ENCODE peak calls at places on chromosome 9, in ten cellular contexts. E is foreskin fibroblast, L is left ventricle myocardium inferior, J is heart left ventricle, B is Caco-2, T is neural progenitor cell, P is choroid plexus epithelial cell, Q is gastrocnemius medialis, Z is GM12865, G is GM10248. V is an unnamed sample.

GRCh38 chr9:98380065-98380681 is 124.7 kb upstream of the TBC1D2 start:
- DNase-seq in E (peak), L (no peak), J (no peak), B (peak), T (peak), P (peak), Q (no peak), Z (peak), G (peak), V (no peak)

GRCh38 chr9:36936498-36936831 is 97.6 kb downstream of the PAX5 start:
- DNase-seq in E (no peak), L (no peak), J (no peak), B (no peak), T (no peak), P (no peak), Q (no peak), Z (no peak), G (no peak), V (no peak)

GRCh38 chr9:8869812-8870211 is 1070.2 kb upstream of the DMAC1 start:
- DNase-seq in E (no peak), L (no peak), J (no peak), B (no peak), T (no peak), P (no peak), Q (no peak), Z (no peak), G (no peak), V (no peak)

GRCh38 chr9:36149197-36149596 is 12.7 kb downstream of the GLIPR2 start:
- DNase-seq in E (peak), L (no peak), J (no peak), B (no peak), T (no peak), P (peak), Q (no peak), Z (no peak), G (no peak), V (no peak)

GRCh38 chr9:85425153-85425611 is 316.6 kb downstream of the AGTPBP1 start:
- DNase-seq in E (peak), L (peak), J (no peak), B (peak), T (peak), P (peak), Q (no peak), Z (peak), G (peak), V (peak)

GRCh38 chr9:4540425-4540824 is 50.2 kb downstream of the SLC1A1 start:
- DNase-seq in E (no peak), L (no peak), J (no peak), B (no peak), T (no peak), P (no peak), Q (no peak), Z (no peak), G (no peak), V (no peak)

GRCh38 chr9:6444108-6444507 is 31.1 kb downstream of the UHRF2 start:
- DNase-seq in E (no peak), L (no peak), J (no peak), B (no peak), T (no peak), P (no peak), Q (no peak), Z (no peak), G (no peak), V (no peak)

GRCh38 chr9:14415947-14416346 is 102.0 kb upstream of the NFIB start:
- DNase-seq in E (peak), L (no peak), J (no peak), B (no peak), T (no peak), P (peak), Q (no peak), Z (no peak), G (no peak), V (no peak)

GRCh38 chr9:112012026-112012902 is 115.7 kb downstream of the UGCG start:
- DNase-seq in E (peak), L (peak), J (no peak), B (peak), T (no peak), P (peak), Q (peak), Z (peak), G (peak), V (no peak)

GRCh38 chr9:15509931-15510788 is 610 bp downstream of the PSIP1 start:
- DNase-seq in E (peak), L (peak), J (peak), B (peak), T (peak), P (peak), Q (peak), Z (peak), G (peak), V (no peak)

GRCh38 chr9:116959775-116960174 is 272.7 kb downstream of the TRIM32 start:
- DNase-seq in E (peak), L (no peak), J (no peak), B (peak), T (peak), P (no peak), Q (no peak), Z (no peak), G (no peak), V (no peak)

GRCh38 chr9:77725051-77725702 is 77.1 kb upstream of the GNA14 start:
- DNase-seq in E (no peak), L (no peak), J (no peak), B (no peak), T (no peak), P (peak), Q (no peak), Z (no peak), G (no peak), V (no peak)

GRCh38 chr9:100099722-100100042 is 639 bp downstream of the INVS start:
- DNase-seq in E (no peak), L (no peak), J (no peak), B (peak), T (peak), P (no peak), Q (no peak), Z (peak), G (peak), V (no peak)

GRCh38 chr9:26744362-26744965 is 148.1 kb downstream of the CAAP1 start:
- DNase-seq in E (peak), L (no peak), J (no peak), B (no peak), T (peak), P (peak), Q (no peak), Z (peak), G (peak), V (no peak)

GRCh38 chr9:8719833-8720486 is 920.4 kb upstream of the DMAC1 start:
- DNase-seq in E (no peak), L (no peak), J (no peak), B (no peak), T (no peak), P (no peak), Q (no peak), Z (no peak), G (no peak), V (no peak)

GRCh38 chr9:34508463-34508862 is 14.3 kb downstream of the ENHO start:
- DNase-seq in E (no peak), L (no peak), J (no peak), B (no peak), T (no peak), P (no peak), Q (no peak), Z (no peak), G (no peak), V (no peak)

GRCh38 chr9:16611969-16612368 is 258.5 kb downstream of the BNC2 start:
- DNase-seq in E (peak), L (no peak), J (no peak), B (no peak), T (no peak), P (peak), Q (no peak), Z (no peak), G (no peak), V (no peak)

GRCh38 chr9:9061599-9061998 is 1262.0 kb upstream of the DMAC1 start:
- DNase-seq in E (no peak), L (no peak), J (no peak), B (no peak), T (no peak), P (no peak), Q (no peak), Z (no peak), G (no peak), V (no peak)

GRCh38 chr9:6941527-6941926 is 183.8 kb downstream of the KDM4C start:
- DNase-seq in E (no peak), L (no peak), J (no peak), B (no peak), T (no peak), P (no peak), Q (no peak), Z (no peak), G (no peak), V (no peak)

GRCh38 chr9:112867275-112867991 is 23.2 kb downstream of the SLC46A2 start:
- DNase-seq in E (peak), L (no peak), J (no peak), B (peak), T (peak), P (peak), Q (no peak), Z (peak), G (peak), V (no peak)

GRCh38 chr9:83469722-83470121 is 68.5 kb downstream of the FRMD3 start:
- DNase-seq in E (no peak), L (peak), J (no peak), B (no peak), T (no peak), P (no peak), Q (no peak), Z (no peak), G (no peak), V (no peak)

GRCh38 chr9:3285365-3286161 is 240.2 kb downstream of the RFX3 start:
- DNase-seq in E (no peak), L (no peak), J (no peak), B (no peak), T (no peak), P (peak), Q (no peak), Z (no peak), G (no peak), V (no peak)

GRCh38 chr9:121286973-121287721 is 19.2 kb downstream of the GSN start:
- DNase-seq in E (peak), L (peak), J (peak), B (peak), T (peak), P (peak), Q (peak), Z (no peak), G (no peak), V (no peak)

GRCh38 chr9:131723632-131724031 is 16.2 kb downstream of the RAPGEF1 start:
- DNase-seq in E (no peak), L (no peak), J (no peak), B (no peak), T (no peak), P (no peak), Q (no peak), Z (no peak), G (no peak), V (no peak)

GRCh38 chr9:5518061-5518936 is 8.0 kb downstream of the PDCD1LG2 start:
- DNase-seq in E (peak), L (no peak), J (no peak), B (no peak), T (no peak), P (no peak), Q (peak), Z (peak), G (peak), V (no peak)

GRCh38 chr9:110731437-110732028 is 62.9 kb downstream of the MUSK start:
- DNase-seq in E (peak), L (no peak), J (no peak), B (no peak), T (peak), P (no peak), Q (no peak), Z (no peak), G (no peak), V (no peak)

GRCh38 chr9:130663258-130664171 is 879 bp upstream of the PRDM12 start:
- DNase-seq in E (peak), L (no peak), J (no peak), B (no peak), T (peak), P (peak), Q (no peak), Z (no peak), G (no peak), V (no peak)

GRCh38 chr9:116661037-116661954 is 25.8 kb upstream of the TRIM32 start:
- DNase-seq in E (peak), L (no peak), J (no peak), B (peak), T (peak), P (peak), Q (peak), Z (peak), G (peak), V (no peak)

GRCh38 chr9:35845824-35846771 is 17.1 kb downstream of the TMEM8B start:
- DNase-seq in E (no peak), L (no peak), J (no peak), B (no peak), T (peak), P (no peak), Q (no peak), Z (no peak), G (no peak), V (no peak)

GRCh38 chr9:74666625-74667316 is 169.6 kb downstream of the RORB start:
- DNase-seq in E (peak), L (no peak), J (no peak), B (no peak), T (no peak), P (peak), Q (no peak), Z (no peak), G (no peak), V (no peak)

GRCh38 chr9:92971776-92972175 is 24.5 kb downstream of the FGD3 start:
- DNase-seq in E (no peak), L (no peak), J (no peak), B (no peak), T (no peak), P (no peak), Q (no peak), Z (no peak), G (no peak), V (no peak)

GRCh38 chr9:128056086-128056485 is 11.0 kb downstream of the NAIF1 start:
- DNase-seq in E (no peak), L (no peak), J (no peak), B (no peak), T (no peak), P (no peak), Q (peak), Z (no peak), G (no peak), V (no peak)

GRCh38 chr9:130073373-130073772 is 19.7 kb downstream of the GPR107 start:
- DNase-seq in E (peak), L (no peak), J (no peak), B (peak), T (no peak), P (peak), Q (no peak), Z (peak), G (no peak), V (no peak)

GRCh38 chr9:13665418-13666066 is 386.1 kb upstream of the MPDZ start:
- DNase-seq in E (peak), L (no peak), J (no peak), B (no peak), T (no peak), P (peak), Q (no peak), Z (peak), G (no peak), V (no peak)

GRCh38 chr9:36866840-36867239 is 167.2 kb downstream of the PAX5 start:
- DNase-seq in E (no peak), L (no peak), J (no peak), B (no peak), T (no peak), P (no peak), Q (no peak), Z (no peak), G (no peak), V (no peak)

GRCh38 chr9:99818439-99818992 is 3.2 kb upstream of the NR4A3 start:
- DNase-seq in E (no peak), L (no peak), J (no peak), B (no peak), T (peak), P (no peak), Q (no peak), Z (peak), G (no peak), V (no peak)

GRCh38 chr9:115220339-115221009 is 102.5 kb upstream of the TNC start:
- DNase-seq in E (peak), L (no peak), J (no peak), B (peak), T (peak), P (peak), Q (no peak), Z (no peak), G (no peak), V (no peak)

GRCh38 chr9:115225459-115226116 is 107.6 kb upstream of the TNC start:
- DNase-seq in E (no peak), L (no peak), J (no peak), B (no peak), T (no peak), P (no peak), Q (no peak), Z (no peak), G (no peak), V (no peak)

GRCh38 chr9:115231116-115231515 is 113.2 kb upstream of the TNC start:
- DNase-seq in E (no peak), L (no peak), J (no peak), B (no peak), T (no peak), P (no peak), Q (no peak), Z (no peak), G (no peak), V (no peak)

GRCh38 chr9:115229496-115229895 is 111.5 kb upstream of the TNC start:
- DNase-seq in E (peak), L (no peak), J (no peak), B (no peak), T (no peak), P (peak), Q (no peak), Z (no peak), G (no peak), V (no peak)

GRCh38 chr9:115226152-115226551 is 108.2 kb upstream of the TNC start:
- DNase-seq in E (no peak), L (no peak), J (no peak), B (no peak), T (no peak), P (no peak), Q (no peak), Z (no peak), G (no peak), V (no peak)
- TF ChIP-seq CTCF in E (no peak), L (no peak), J (no peak), B (peak), T (peak), P (no peak), Q (no peak), Z (no peak), G (no peak), V (no peak)

GRCh38 chr9:135035781-135036760 is 51.4 kb upstream of the OLFM1 start:
- DNase-seq in E (no peak), L (no peak), J (no peak), B (no peak), T (no peak), P (no peak), Q (no peak), Z (no peak), G (no peak), V (no peak)
- TF ChIP-seq CTCF in E (no peak), L (no peak), J (no peak), B (no peak), T (no peak), P (no peak), Q (no peak), Z (no peak), G (no peak), V (no peak)

GRCh38 chr9:96449522-96449843 is 486 bp upstream of the HABP4 start:
- DNase-seq in E (no peak), L (no peak), J (no peak), B (no peak), T (peak), P (no peak), Q (no peak), Z (no peak), G (no peak), V (no peak)

GRCh38 chr9:96449844-96450612 is at the start of gene HABP4:
- DNase-seq in E (peak), L (peak), J (peak), B (peak), T (peak), P (peak), Q (peak), Z (peak), G (peak), V (peak)

GRCh38 chr9:96457266-96457665 is 7.3 kb downstream of the HABP4 start:
- DNase-seq in E (no peak), L (no peak), J (no peak), B (no peak), T (no peak), P (peak), Q (no peak), Z (no peak), G (no peak), V (no peak)

GRCh38 chr9:96450613-96451544 is 910 bp downstream of the HABP4 start:
- DNase-seq in E (peak), L (peak), J (peak), B (peak), T (peak), P (peak), Q (peak), Z (peak), G (peak), V (no peak)

GRCh38 chr9:96453625-96454024 is 3.7 kb downstream of the HABP4 start:
- DNase-seq in E (peak), L (no peak), J (no peak), B (peak), T (peak), P (peak), Q (no peak), Z (peak), G (no peak), V (no peak)
- TF ChIP-seq CTCF in E (peak), L (peak), J (peak), B (peak), T (peak), P (peak), Q (peak), Z (peak), G (peak), V (no peak)

DNA sequence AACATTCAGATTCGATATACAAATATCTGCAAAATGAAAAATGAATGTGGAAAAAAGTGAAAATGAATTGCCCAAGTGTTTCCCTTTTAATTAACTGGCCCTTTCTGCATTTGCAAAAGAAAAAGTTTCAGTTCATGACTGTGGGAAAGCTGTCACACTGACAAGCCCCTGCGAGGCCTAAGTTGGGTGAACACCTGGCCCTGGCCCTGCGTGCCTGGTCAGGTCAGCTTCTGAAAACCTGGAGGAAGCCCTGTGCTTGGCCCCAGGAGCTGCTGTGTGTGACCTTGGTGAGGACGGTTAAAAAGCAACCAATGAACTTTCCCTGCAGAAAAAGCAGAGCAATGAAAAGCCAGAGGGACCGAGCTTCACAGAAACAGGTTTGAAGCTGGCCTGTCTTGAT is 41.0 kb upstream of the SHC3 start:
- DNase-seq in E (no peak), L (no peak), J (no peak), B (no peak), T (no peak), P (no peak), Q (no peak), Z (peak), G (no peak), V (no peak)
- TF ChIP-seq CTCF in E (no peak), L (no peak), J (no peak), B (no peak), T (no peak), P (no peak), Q (no peak), Z (no peak), G (no peak), V (no peak)

GRCh38 chr9:96061293-96061987 is 185.9 kb downstream of the ERCC6L2 start:
- DNase-seq in E (peak), L (peak), J (no peak), B (peak), T (peak), P (peak), Q (no peak), Z (peak), G (peak), V (peak)
- TF ChIP-seq CTCF in E (peak), L (peak), J (peak), B (peak), T (peak), P (peak), Q (no peak), Z (peak), G (peak), V (peak)

GRCh38 chr9:136343121-136343883 is 16.0 kb downstream of the GPSM1 start:
- DNase-seq in E (no peak), L (peak), J (no peak), B (no peak), T (no peak), P (no peak), Q (no peak), Z (no peak), G (no peak), V (no peak)

GRCh38 chr9:136341769-136342168 is 14.4 kb downstream of the GPSM1 start:
- DNase-seq in E (peak), L (no peak), J (no peak), B (no peak), T (no peak), P (no peak), Q (no peak), Z (no peak), G (no peak), V (no peak)

GRCh38 chr9:136343884-136344269 is 16.5 kb downstream of the GPSM1 start:
- DNase-seq in E (no peak), L (no peak), J (no peak), B (no peak), T (no peak), P (no peak), Q (no peak), Z (no peak), G (no peak), V (no peak)

GRCh38 chr9:136341042-136341655 is 13.8 kb downstream of the GPSM1 start:
- DNase-seq in E (peak), L (peak), J (no peak), B (no peak), T (no peak), P (no peak), Q (no peak), Z (no peak), G (no peak), V (no peak)

GRCh38 chr9:136342191-136343120 is 15.1 kb downstream of the GPSM1 start:
- DNase-seq in E (peak), L (peak), J (peak), B (no peak), T (peak), P (peak), Q (peak), Z (peak), G (peak), V (peak)
- TF ChIP-seq CTCF in E (no peak), L (no peak), J (no peak), B (no peak), T (peak), P (no peak), Q (no peak), Z (no peak), G (no peak), V (no peak)